ENCODE peak calls at places on chromosomes 12 and 14, in four cellular contexts. V is IMR-90; U is CD8-positive, alpha-beta T cell; O is cardiac muscle cell. Z is an unnamed sample.
A peak's percentile ranks its signal among the peaks of the same experiment; 100 is the strongest.

GRCh38 chr12:100437038-100437841 is 36.4 kb upstream of the NR1H4 start:
- DNase-seq in V (no peak), U (no peak), O (no peak), Z (no peak)

GRCh38 chr12:78898416-78898815 is 33.8 kb downstream of the SYT1 start:
- DNase-seq in V (no peak), U (no peak), O (peak; percentile 18), Z (no peak)

GRCh38 chr14:84806627-84807026 is 723.3 kb upstream of the FLRT2 start:
- DNase-seq in V (no peak), U (no peak), O (no peak), Z (peak; percentile 72)

GRCh38 chr14:68569970-68570409 is 222.9 kb downstream of the ZFP36L1 start:
- DNase-seq in V (no peak), U (no peak), O (no peak), Z (no peak)

GRCh38 chr12:59486827-59487226 is 109.0 kb upstream of the SLC16A7 start:
- DNase-seq in V (no peak), U (no peak), O (no peak), Z (peak; percentile 25)

GRCh38 chr12:114690267-114691135 is 6.5 kb upstream of the TBX3 start:
- DNase-seq in V (no peak), U (no peak), O (no peak), Z (no peak)

GRCh38 chr14:39324097-39324496 is 90.4 kb downstream of the MIA2 start:
- DNase-seq in V (no peak), U (no peak), O (no peak), Z (no peak)

GRCh38 chr12:76241371-76241770 is 106.8 kb downstream of the BBS10 start:
- DNase-seq in V (peak; percentile 48), U (no peak), O (no peak), Z (no peak)

GRCh38 chr12:8033153-8034044 is 883 bp downstream of the FOXJ2 start:
- DNase-seq in V (peak; percentile 33), U (peak; percentile 60), O (peak; percentile 65), Z (peak; percentile 36)

GRCh38 chr12:83826112-83826511 is 1086.5 kb downstream of the SLC6A15 start:
- DNase-seq in V (peak; percentile 28), U (no peak), O (peak; percentile 21), Z (peak; percentile 54)

GRCh38 chr12:27549231-27549800 is 25.3 kb downstream of the PPFIBP1 start:
- DNase-seq in V (peak; percentile 87), U (no peak), O (no peak), Z (peak; percentile 98)

GRCh38 chr12:27552235-27552634 is 28.2 kb downstream of the PPFIBP1 start:
- DNase-seq in V (no peak), U (no peak), O (no peak), Z (no peak)

GRCh38 chr12:27551172-27551840 is 27.3 kb downstream of the PPFIBP1 start:
- DNase-seq in V (no peak), U (no peak), O (peak; percentile 24), Z (no peak)

GRCh38 chr12:27549801-27550652 is 26.0 kb downstream of the PPFIBP1 start:
- DNase-seq in V (peak; percentile 97), U (no peak), O (peak; percentile 7), Z (peak; percentile 95)

DNA sequence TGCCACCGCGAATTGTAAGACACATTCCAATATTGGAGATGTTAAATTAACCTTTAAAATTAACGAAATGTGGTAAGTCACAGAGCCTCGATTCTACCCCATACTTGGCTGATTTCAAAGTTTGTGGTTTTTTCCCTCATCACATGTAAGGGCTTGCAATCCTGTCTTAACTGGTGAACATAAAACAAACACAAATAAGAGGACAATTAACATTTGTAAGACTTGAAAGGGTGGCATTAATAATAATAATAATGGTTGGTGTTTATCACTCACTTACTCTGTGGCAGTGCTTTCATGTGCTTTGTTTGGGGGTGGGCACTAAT is 26.6 kb downstream of the PPFIBP1 start:
- DNase-seq in V (no peak), U (no peak), O (no peak), Z (peak; percentile 82)
- H3K4me3 ChIP-seq in V (no peak overlapping the region), U (no peak overlapping the region), O (no peak overlapping the region), Z (no peak overlapping the region)

GRCh38 chr12:130916251-130916911 is 37.3 kb upstream of the ADGRD1 start:
- DNase-seq in V (peak; percentile 28), U (no peak), O (peak; percentile 82), Z (peak; percentile 47)
- TF ChIP-seq CTCF in V (peak; percentile 75), U (no peak), O (peak; percentile 91), Z (peak; percentile 96)

DNA sequence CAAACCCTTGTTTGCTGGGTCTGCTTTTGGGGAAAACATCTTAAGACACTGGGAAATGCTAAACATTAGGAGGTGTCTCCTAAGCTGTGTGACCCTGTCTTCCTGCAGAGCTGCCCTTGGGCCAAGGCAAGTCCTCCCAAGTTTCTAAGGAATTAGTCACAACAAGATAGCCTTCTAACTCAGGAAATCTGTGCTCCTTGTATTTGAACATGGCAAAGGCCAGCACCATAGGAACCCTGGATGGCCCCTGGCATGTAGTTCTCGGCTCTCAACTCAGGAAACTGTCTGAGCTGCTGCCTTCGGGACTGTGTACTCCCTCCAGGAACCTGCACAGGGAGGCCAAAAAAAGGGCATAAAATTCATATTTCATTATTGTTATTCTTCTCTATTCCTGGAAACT is 37.6 kb upstream of the LTBP2 start:
- DNase-seq in V (no peak), U (no peak), O (no peak), Z (peak; percentile 61)
- H3K27me3 ChIP-seq in V (no peaks in the 10 kb centered on the region), U (no peaks in the 10 kb centered on the region), O (no peaks in the 10 kb centered on the region), Z (no peaks in the 10 kb centered on the region)

GRCh38 chr12:6549379-6550151 is 6.3 kb downstream of the IFFO1 start:
- DNase-seq in V (no peak), U (no peak), O (no peak), Z (no peak)

GRCh38 chr12:6552140-6552551 is 3.7 kb downstream of the IFFO1 start:
- DNase-seq in V (no peak), U (no peak), O (peak; percentile 59), Z (no peak)

GRCh38 chr12:6551063-6551461 is 4.8 kb downstream of the IFFO1 start:
- DNase-seq in V (no peak), U (no peak), O (no peak), Z (no peak)

GRCh38 chr12:6551496-6552139 is 4.2 kb downstream of the IFFO1 start:
- DNase-seq in V (peak; percentile 72), U (no peak), O (no peak), Z (peak; percentile 57)

GRCh38 chr12:6550294-6551062 is 5.4 kb downstream of the IFFO1 start:
- DNase-seq in V (no peak), U (no peak), O (no peak), Z (no peak)
- H3K4me3 ChIP-seq in V (no peak overlapping the region), U (no peak overlapping the region), O (no peak overlapping the region), Z (no peak overlapping the region)

GRCh38 chr12:6069452-6070093 is 54.9 kb downstream of the VWF start:
- DNase-seq in V (peak; percentile 96), U (no peak), O (no peak), Z (peak; percentile 82)

GRCh38 chr12:6074394-6074793 is 50.1 kb downstream of the VWF start:
- DNase-seq in V (no peak), U (peak; percentile 58), O (no peak), Z (no peak)

GRCh38 chr12:6070472-6071257 is 53.8 kb downstream of the VWF start:
- DNase-seq in V (no peak), U (no peak), O (no peak), Z (peak; percentile 90)

GRCh38 chr12:6073426-6073825 is 51.0 kb downstream of the VWF start:
- DNase-seq in V (no peak), U (no peak), O (no peak), Z (no peak)

GRCh38 chr12:6072302-6072752 is 52.1 kb downstream of the VWF start:
- DNase-seq in V (peak; percentile 79), U (no peak), O (no peak), Z (peak; percentile 91)
- TF ChIP-seq CTCF in V (peak; percentile 55), U (no peak), O (peak; percentile 56), Z (peak; percentile 58)

DNA sequence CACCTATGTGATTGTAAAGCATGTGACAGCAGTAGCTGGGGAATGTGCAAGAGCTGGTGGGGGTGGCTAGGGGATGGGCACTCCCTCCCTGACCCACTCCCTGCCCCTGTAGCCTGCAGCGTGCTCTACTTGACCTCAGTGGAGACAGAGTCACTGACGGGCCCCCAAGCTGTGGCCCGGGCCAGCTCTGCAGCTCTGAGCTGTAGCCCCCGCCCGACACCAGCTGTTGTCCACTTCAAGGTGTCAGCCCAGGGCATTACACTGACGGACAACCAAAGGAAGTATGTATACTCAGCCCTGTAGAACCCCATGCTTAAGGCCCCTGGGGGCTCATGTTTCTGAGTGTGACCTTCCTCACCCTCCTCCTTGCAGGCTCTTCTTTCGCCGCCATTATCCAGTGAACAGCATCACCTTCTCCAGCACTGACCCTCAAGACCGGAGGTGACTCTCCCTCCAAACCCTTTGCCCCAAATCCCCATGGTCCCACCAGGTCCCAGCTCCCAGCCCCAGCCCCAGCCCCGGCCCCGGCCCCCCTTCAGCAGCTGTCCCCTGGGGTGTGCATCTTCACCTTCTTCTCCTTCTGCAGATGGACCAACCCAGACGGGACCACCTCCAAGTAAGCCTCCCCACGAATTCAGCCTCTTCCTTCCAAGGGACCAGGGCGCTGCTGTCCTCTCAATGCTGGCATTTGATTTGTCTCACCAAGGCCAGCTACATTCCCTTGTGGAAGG is 13.3 kb downstream of the TNS2 start:
- DNase-seq in V (no peak), U (no peak), O (no peak), Z (no peak)
- H3K27me3 ChIP-seq in V (no peaks in the 10 kb centered on the region), U (no peaks in the 10 kb centered on the region), O (no peaks in the 10 kb centered on the region), Z (no peaks in the 10 kb centered on the region)

GRCh38 chr12:132559652-132560420 is 50.5 kb downstream of the LRCOL1 start:
- DNase-seq in V (peak; percentile 36), U (no peak), O (peak; percentile 77), Z (no peak)

GRCh38 chr12:132560831-132561783 is 49.3 kb downstream of the LRCOL1 start:
- DNase-seq in V (peak; percentile 51), U (peak; percentile 81), O (peak; percentile 61), Z (peak; percentile 63)

GRCh38 chr12:132561784-132562156 is 48.6 kb downstream of the LRCOL1 start:
- DNase-seq in V (no peak), U (no peak), O (peak; percentile 48), Z (peak; percentile 33)

GRCh38 chr12:132558861-132559623 is 51.3 kb downstream of the LRCOL1 start:
- DNase-seq in V (no peak), U (no peak), O (no peak), Z (no peak)

DNA sequence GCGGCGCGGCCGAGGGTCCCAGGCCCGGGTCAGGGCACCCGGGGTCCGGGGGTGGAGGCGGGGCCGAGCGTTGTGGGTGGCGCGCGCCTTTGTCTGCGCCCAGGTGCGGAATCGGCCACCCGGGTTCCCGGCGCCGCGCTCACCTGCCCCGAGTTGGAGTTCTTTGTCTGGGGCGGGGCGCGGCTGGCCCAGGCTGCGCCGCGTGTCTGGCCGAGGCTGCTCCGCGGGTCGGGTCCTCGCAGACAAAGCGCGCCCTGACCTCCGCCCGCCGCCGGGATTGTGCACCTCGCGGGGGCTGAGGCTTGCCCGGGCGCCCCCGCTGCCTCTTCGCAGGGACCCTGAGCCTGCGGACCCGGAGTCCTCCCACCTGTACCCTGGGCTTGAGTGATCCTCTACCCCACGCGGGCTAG is 50.0 kb downstream of the LRCOL1 start:
- DNase-seq in V (no peak), U (no peak), O (peak; percentile 45), Z (no peak)
- H3K4me3 ChIP-seq in V (peak overlapping the region; percentile 93), U (peak overlapping the region; percentile 34), O (peak overlapping the region; percentile 56), Z (peak overlapping the region; percentile 69)

GRCh38 chr14:77710364-77710763 is 2.5 kb downstream of the SLIRP start:
- DNase-seq in V (no peak), U (no peak), O (no peak), Z (no peak)

GRCh38 chr14:77709412-77709811 is 1.5 kb downstream of the SLIRP start:
- DNase-seq in V (no peak), U (no peak), O (no peak), Z (no peak)

GRCh38 chr14:77707724-77708408 is at the start of the genes ALKBH1 and SLIRP:
- DNase-seq in V (peak; percentile 72), U (peak; percentile 88), O (peak; percentile 92), Z (peak; percentile 73)

GRCh38 chr14:77708749-77709148 is 846 bp downstream of the SLIRP start:
- DNase-seq in V (no peak), U (no peak), O (no peak), Z (no peak)

GRCh38 chr14:77707355-77707723 is 484 bp downstream of the ALKBH1 start:
- DNase-seq in V (peak; percentile 63), U (no peak), O (no peak), Z (peak; percentile 37)
- TF ChIP-seq CTCF in V (peak; percentile 49), U (no peak), O (peak; percentile 43), Z (peak; percentile 53)

Z was measured in bronchial epithelial cell.